ENCODE peak calls at places on chromosomes 13 and 19, in nine cellular contexts. One of them, this sample, is unnamed.

GRCh38 chr13:57286511-57287098 is 119.6 kb downstream of the PRR20E start:
- DNase-seq in IMR-90: no peak
- DNase-seq in PC-3: no peak
- DNase-seq in neuronal stem cell: no peak
- DNase-seq in AG04450: no peak
- DNase-seq in psoas muscle: no peak
- DNase-seq in adrenal gland: no peak
- DNase-seq in GM23338: no peak
- DNase-seq in cardiac muscle cell: no peak
- DNase-seq in this sample: no peak

GRCh38 chr19:48968179-48968661 is 3.1 kb downstream of the FTL start:
- DNase-seq in AG04450: no peak
- DNase-seq in GM23338: no peak
- DNase-seq in IMR-90: peak; percentile 49
- DNase-seq in neuronal stem cell: no peak
- DNase-seq in PC-3: no peak
- DNase-seq in adrenal gland: no peak
- DNase-seq in cardiac muscle cell: peak; percentile 74
- DNase-seq in psoas muscle: no peak
- DNase-seq in this sample: no peak

GRCh38 chr19:29667941-29668340 is 2.7 kb downstream of the PLEKHF1 start:
- DNase-seq in adrenal gland: no peak
- DNase-seq in neuronal stem cell: no peak
- DNase-seq in AG04450: no peak
- DNase-seq in GM23338: no peak
- DNase-seq in cardiac muscle cell: no peak
- DNase-seq in psoas muscle: no peak
- DNase-seq in PC-3: no peak
- DNase-seq in IMR-90: no peak
- DNase-seq in this sample: peak; percentile 70

GRCh38 chr13:63088226-63088625 is 1672.6 kb upstream of the PCDH20 start:
- DNase-seq in psoas muscle: no peak
- DNase-seq in IMR-90: peak; percentile 59
- DNase-seq in PC-3: no peak
- DNase-seq in adrenal gland: no peak
- DNase-seq in cardiac muscle cell: peak; percentile 6
- DNase-seq in neuronal stem cell: no peak
- DNase-seq in AG04450: no peak
- DNase-seq in GM23338: no peak
- DNase-seq in this sample: no peak

GRCh38 chr13:33940898-33941297 is 122.9 kb downstream of the RFC3 start:
- DNase-seq in neuronal stem cell: peak; percentile 17
- DNase-seq in IMR-90: peak; percentile 4
- DNase-seq in cardiac muscle cell: peak; percentile 24
- DNase-seq in PC-3: no peak
- DNase-seq in AG04450: no peak
- DNase-seq in psoas muscle: no peak
- DNase-seq in GM23338: peak; percentile 37
- DNase-seq in adrenal gland: no peak
- DNase-seq in this sample: no peak

GRCh38 chr19:17339088-17339741 is 1.9 kb downstream of the GTPBP3 start:
- DNase-seq in adrenal gland: no peak
- DNase-seq in AG04450: no peak
- DNase-seq in IMR-90: no peak
- DNase-seq in GM23338: peak; percentile 74
- DNase-seq in cardiac muscle cell: no peak
- DNase-seq in psoas muscle: no peak
- DNase-seq in neuronal stem cell: no peak
- DNase-seq in PC-3: no peak
- DNase-seq in this sample: no peak

GRCh38 chr13:106548064-106548696 is 12.7 kb upstream of the EFNB2 start:
- DNase-seq in adrenal gland: no peak
- DNase-seq in IMR-90: peak; percentile 78
- DNase-seq in neuronal stem cell: no peak
- DNase-seq in AG04450: peak; percentile 21
- DNase-seq in GM23338: no peak
- DNase-seq in cardiac muscle cell: no peak
- DNase-seq in psoas muscle: no peak
- DNase-seq in PC-3: peak; percentile 71
- DNase-seq in this sample: no peak

GRCh38 chr19:39731685-39732084 is 6.1 kb downstream of the CLC start:
- DNase-seq in cardiac muscle cell: no peak
- DNase-seq in PC-3: no peak
- DNase-seq in AG04450: no peak
- DNase-seq in adrenal gland: no peak
- DNase-seq in neuronal stem cell: no peak
- DNase-seq in IMR-90: no peak
- DNase-seq in psoas muscle: no peak
- DNase-seq in GM23338: no peak
- DNase-seq in this sample: no peak

GRCh38 chr19:48819366-48819816 is 8.6 kb upstream of the BCAT2 start:
- DNase-seq in IMR-90: peak; percentile 79
- DNase-seq in psoas muscle: peak; percentile 94
- DNase-seq in cardiac muscle cell: peak; percentile 97
- DNase-seq in AG04450: peak; percentile 59
- DNase-seq in GM23338: no peak
- DNase-seq in PC-3: peak; percentile 93
- DNase-seq in adrenal gland: peak; percentile 98
- DNase-seq in neuronal stem cell: no peak
- DNase-seq in this sample: no peak

GRCh38 chr19:35000647-35001501 is 751 bp downstream of the GRAMD1A start:
- DNase-seq in GM23338: peak; percentile 69
- DNase-seq in IMR-90: peak; percentile 50
- DNase-seq in AG04450: no peak
- DNase-seq in neuronal stem cell: no peak
- DNase-seq in cardiac muscle cell: peak; percentile 45
- DNase-seq in psoas muscle: no peak
- DNase-seq in PC-3: peak; percentile 30
- DNase-seq in adrenal gland: peak; percentile 52
- DNase-seq in this sample: peak; percentile 67

GRCh38 chr19:32219392-32219791 is 126.0 kb upstream of the ZNF507 start:
- DNase-seq in adrenal gland: no peak
- DNase-seq in psoas muscle: no peak
- DNase-seq in neuronal stem cell: no peak
- DNase-seq in PC-3: no peak
- DNase-seq in GM23338: no peak
- DNase-seq in cardiac muscle cell: no peak
- DNase-seq in IMR-90: no peak
- DNase-seq in AG04450: no peak
- DNase-seq in this sample: no peak

GRCh38 chr19:51660975-51661600 is 14.5 kb upstream of the SIGLEC14 start:
- DNase-seq in cardiac muscle cell: peak; percentile 90
- DNase-seq in PC-3: peak; percentile 95
- DNase-seq in AG04450: peak; percentile 33
- DNase-seq in adrenal gland: peak; percentile 67
- DNase-seq in GM23338: peak; percentile 95
- DNase-seq in psoas muscle: peak; percentile 59
- DNase-seq in IMR-90: peak; percentile 72
- DNase-seq in neuronal stem cell: peak; percentile 73
- DNase-seq in this sample: no peak

GRCh38 chr13:80669112-80669511 is 328.2 kb upstream of the SPRY2 start:
- DNase-seq in cardiac muscle cell: no peak
- DNase-seq in IMR-90: no peak
- DNase-seq in GM23338: no peak
- DNase-seq in PC-3: no peak
- DNase-seq in AG04450: no peak
- DNase-seq in psoas muscle: no peak
- DNase-seq in adrenal gland: no peak
- DNase-seq in neuronal stem cell: no peak
- DNase-seq in this sample: no peak

GRCh38 chr13:75482070-75482819 is at the start of gene TBC1D4:
- DNase-seq in cardiac muscle cell: peak; percentile 96
- DNase-seq in psoas muscle: peak; percentile 84
- DNase-seq in PC-3: peak; percentile 81
- DNase-seq in neuronal stem cell: peak; percentile 87
- DNase-seq in GM23338: peak; percentile 96
- DNase-seq in adrenal gland: peak; percentile 95
- DNase-seq in IMR-90: peak; percentile 82
- DNase-seq in AG04450: peak; percentile 67
- DNase-seq in this sample: peak; percentile 19

GRCh38 chr19:3530389-3530788 is 8.6 kb upstream of the TEKTIP1 start:
- DNase-seq in neuronal stem cell: no peak
- DNase-seq in psoas muscle: no peak
- DNase-seq in IMR-90: no peak
- DNase-seq in cardiac muscle cell: no peak
- DNase-seq in PC-3: no peak
- DNase-seq in AG04450: no peak
- DNase-seq in GM23338: no peak
- DNase-seq in adrenal gland: no peak
- DNase-seq in this sample: no peak

GRCh38 chr13:29918845-29919244 is 68.4 kb upstream of the UBL3 start:
- DNase-seq in IMR-90: peak; percentile 92
- DNase-seq in neuronal stem cell: no peak
- DNase-seq in psoas muscle: no peak
- DNase-seq in PC-3: peak; percentile 95
- DNase-seq in GM23338: no peak
- DNase-seq in AG04450: no peak
- DNase-seq in adrenal gland: no peak
- DNase-seq in cardiac muscle cell: peak; percentile 80
- DNase-seq in this sample: no peak

GRCh38 chr13:40220299-40220935 is 446.0 kb downstream of the FOXO1 start:
- DNase-seq in AG04450: no peak
- DNase-seq in adrenal gland: no peak
- DNase-seq in PC-3: no peak
- DNase-seq in neuronal stem cell: no peak
- DNase-seq in IMR-90: no peak
- DNase-seq in psoas muscle: no peak
- DNase-seq in cardiac muscle cell: peak; percentile 80
- DNase-seq in GM23338: no peak
- DNase-seq in this sample: no peak

GRCh38 chr13:97256343-97256783 is 34.2 kb downstream of the MBNL2 start:
- DNase-seq in IMR-90: peak; percentile 97
- DNase-seq in PC-3: peak; percentile 88
- DNase-seq in cardiac muscle cell: peak; percentile 95
- DNase-seq in AG04450: peak; percentile 74
- DNase-seq in neuronal stem cell: no peak
- DNase-seq in adrenal gland: peak; percentile 74
- DNase-seq in GM23338: no peak
- DNase-seq in psoas muscle: no peak
- DNase-seq in this sample: no peak

GRCh38 chr13:98576963-98577822 is at the start of gene STK24:
- DNase-seq in adrenal gland: peak; percentile 72
- DNase-seq in PC-3: peak; percentile 69
- DNase-seq in AG04450: peak; percentile 43
- DNase-seq in IMR-90: peak; percentile 74
- DNase-seq in psoas muscle: peak; percentile 82
- DNase-seq in cardiac muscle cell: peak; percentile 84
- DNase-seq in neuronal stem cell: peak; percentile 69
- DNase-seq in GM23338: peak; percentile 79
- DNase-seq in this sample: no peak

GRCh38 chr13:50379584-50379983 is 364.3 kb downstream of the KCNRG start:
- DNase-seq in IMR-90: no peak
- DNase-seq in psoas muscle: no peak
- DNase-seq in cardiac muscle cell: no peak
- DNase-seq in GM23338: no peak
- DNase-seq in AG04450: no peak
- DNase-seq in PC-3: no peak
- DNase-seq in adrenal gland: no peak
- DNase-seq in neuronal stem cell: no peak
- DNase-seq in this sample: no peak

GRCh38 chr13:98984983-98985382 is 7.1 kb upstream of the DOCK9 start:
- DNase-seq in adrenal gland: no peak
- DNase-seq in PC-3: no peak
- DNase-seq in psoas muscle: no peak
- DNase-seq in IMR-90: no peak
- DNase-seq in GM23338: peak; percentile 43
- DNase-seq in AG04450: no peak
- DNase-seq in neuronal stem cell: no peak
- DNase-seq in cardiac muscle cell: no peak
- DNase-seq in this sample: no peak

GRCh38 chr19:3346677-3347353 is 19.6 kb upstream of the NFIC start:
- DNase-seq in GM23338: no peak
- DNase-seq in neuronal stem cell: no peak
- DNase-seq in psoas muscle: peak; percentile 81
- DNase-seq in IMR-90: no peak
- DNase-seq in AG04450: no peak
- DNase-seq in cardiac muscle cell: peak; percentile 88
- DNase-seq in PC-3: no peak
- DNase-seq in adrenal gland: peak; percentile 91
- DNase-seq in this sample: no peak

DNA sequence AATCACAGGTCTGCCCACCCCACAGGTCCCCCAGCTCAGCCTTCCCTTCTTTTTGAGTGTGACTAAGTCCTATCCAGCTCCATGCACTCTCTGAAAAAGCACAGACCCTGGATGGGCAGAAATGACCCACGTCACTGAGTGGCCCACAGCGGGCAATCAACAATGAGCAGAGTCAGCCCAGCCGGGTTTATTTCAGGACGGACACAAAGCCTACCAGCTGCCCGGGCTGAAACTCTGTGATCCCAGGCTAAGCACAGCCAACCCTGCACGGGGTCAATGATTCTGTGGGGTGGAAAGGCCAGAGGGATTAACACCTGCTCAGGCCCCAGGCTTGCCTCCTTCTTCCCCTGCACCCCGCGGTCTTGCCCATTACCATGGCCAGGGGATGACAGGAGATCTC is 8.4 kb downstream of the NAPA start:
- DNase-seq in cardiac muscle cell: no peak
- DNase-seq in psoas muscle: no peak
- DNase-seq in IMR-90: no peak
- DNase-seq in GM23338: no peak
- DNase-seq in AG04450: no peak
- DNase-seq in adrenal gland: no peak
- DNase-seq in PC-3: no peak
- DNase-seq in neuronal stem cell: no peak
- DNase-seq in this sample: no peak
- H3K27ac ChIP-seq in cardiac muscle cell: peak overlapping the region; percentile 80
- H3K27ac ChIP-seq in psoas muscle: peak overlapping the region; percentile 99
- H3K27ac ChIP-seq in IMR-90: no peak overlapping the region
- H3K27ac ChIP-seq in GM23338: no peak overlapping the region
- H3K27ac ChIP-seq in AG04450: no peak overlapping the region
- H3K27ac ChIP-seq in adrenal gland: peak overlapping the region; percentile 0
- H3K27ac ChIP-seq in PC-3: no peak overlapping the region
- H3K27ac ChIP-seq in neuronal stem cell: no peak overlapping the region
- H3K27ac ChIP-seq in this sample: no peak overlapping the region

GRCh38 chr19:11096210-11096841 is 7.1 kb downstream of the LDLR start:
- DNase-seq in neuronal stem cell: no peak
- DNase-seq in adrenal gland: peak; percentile 75
- DNase-seq in AG04450: no peak
- DNase-seq in PC-3: peak; percentile 35
- DNase-seq in IMR-90: peak; percentile 47
- DNase-seq in cardiac muscle cell: peak; percentile 85
- DNase-seq in psoas muscle: peak; percentile 48
- DNase-seq in GM23338: no peak
- DNase-seq in this sample: no peak
- H3K27ac ChIP-seq in neuronal stem cell: no peak overlapping the region
- H3K27ac ChIP-seq in adrenal gland: peak overlapping the region; percentile 63
- H3K27ac ChIP-seq in AG04450: peak overlapping the region; percentile 52
- H3K27ac ChIP-seq in PC-3: peak overlapping the region; percentile 93
- H3K27ac ChIP-seq in IMR-90: peak overlapping the region; percentile 78
- H3K27ac ChIP-seq in cardiac muscle cell: peak overlapping the region; percentile 68
- H3K27ac ChIP-seq in psoas muscle: peak overlapping the region; percentile 66
- H3K27ac ChIP-seq in GM23338: peak overlapping the region; percentile 81
- H3K27ac ChIP-seq in this sample: peak overlapping the region; percentile 50

GRCh38 chr19:18536475-18536874 is 6.9 kb downstream of the FKBP8 start:
- DNase-seq in neuronal stem cell: no peak
- DNase-seq in GM23338: no peak
- DNase-seq in cardiac muscle cell: no peak
- DNase-seq in AG04450: no peak
- DNase-seq in psoas muscle: no peak
- DNase-seq in IMR-90: no peak
- DNase-seq in PC-3: no peak
- DNase-seq in adrenal gland: no peak
- DNase-seq in this sample: no peak
- H3K27ac ChIP-seq in neuronal stem cell: no peak overlapping the region
- H3K27ac ChIP-seq in GM23338: no peak overlapping the region
- H3K27ac ChIP-seq in cardiac muscle cell: no peak overlapping the region
- H3K27ac ChIP-seq in AG04450: no peak overlapping the region
- H3K27ac ChIP-seq in psoas muscle: no peak overlapping the region
- H3K27ac ChIP-seq in IMR-90: no peak overlapping the region
- H3K27ac ChIP-seq in PC-3: no peak overlapping the region
- H3K27ac ChIP-seq in adrenal gland: no peak overlapping the region
- H3K27ac ChIP-seq in this sample: no peak overlapping the region

GRCh38 chr13:20525144-20525600 is 485 bp downstream of the CRYL1 start:
- DNase-seq in AG04450: no peak
- DNase-seq in IMR-90: no peak
- DNase-seq in cardiac muscle cell: peak; percentile 14
- DNase-seq in neuronal stem cell: peak; percentile 11
- DNase-seq in GM23338: peak; percentile 66
- DNase-seq in psoas muscle: peak; percentile 34
- DNase-seq in PC-3: peak; percentile 21
- DNase-seq in adrenal gland: peak; percentile 22
- DNase-seq in this sample: no peak
- H3K27ac ChIP-seq in AG04450: no peak overlapping the region
- H3K27ac ChIP-seq in IMR-90: peak overlapping the region; percentile 28
- H3K27ac ChIP-seq in cardiac muscle cell: no peak overlapping the region
- H3K27ac ChIP-seq in neuronal stem cell: no peak overlapping the region
- H3K27ac ChIP-seq in GM23338: no peak overlapping the region
- H3K27ac ChIP-seq in psoas muscle: peak overlapping the region; percentile 91
- H3K27ac ChIP-seq in PC-3: peak overlapping the region; percentile 8
- H3K27ac ChIP-seq in adrenal gland: peak overlapping the region; percentile 83
- H3K27ac ChIP-seq in this sample: peak overlapping the region; percentile 65